ENCODE peak calls at places on chromosomes 3 and 15, in four cellular contexts. K is activated CD8-positive, alpha-beta memory T cell treated with anti-CD3 and anti-CD28 coated beads for 24 hours; A is A549; N is GM12865. W is an unnamed sample.

GRCh38 chr3:11591401-11592266 is 52.1 kb downstream of the VGLL4 start:
- DNase-seq in K (no peak), A (no peak), N (no peak), W (peak)

GRCh38 chr15:26807517-26808427 is 34.9 kb upstream of the GABRB3 start:
- DNase-seq in K (no peak), A (no peak), N (no peak), W (no peak)

GRCh38 chr15:58043192-58043903 is 22.2 kb downstream of the ALDH1A2 start:
- DNase-seq in K (peak), A (peak), N (peak), W (peak)

GRCh38 chr15:65285291-65286068 is 1.2 kb downstream of the PARP16 start:
- DNase-seq in K (no peak), A (no peak), N (no peak), W (no peak)

GRCh38 chr3:153881201-153881600 is 240.0 kb upstream of the ARHGEF26 start:
- DNase-seq in K (no peak), A (peak), N (no peak), W (no peak)

GRCh38 chr3:129749692-129750091 is 143.2 kb upstream of the PLXND1 start:
- DNase-seq in K (no peak), A (no peak), N (peak), W (no peak)

GRCh38 chr3:52123106-52123708 is 31.0 kb downstream of the POC1A start:
- DNase-seq in K (peak), A (peak), N (peak), W (peak)

GRCh38 chr3:10242182-10243065 is 5.8 kb upstream of the TATDN2 start:
- DNase-seq in K (peak), A (no peak), N (peak), W (no peak)

GRCh38 chr15:34436956-34437442 is 609 bp downstream of the GOLGA8A start:
- DNase-seq in K (peak), A (no peak), N (peak), W (peak)

GRCh38 chr3:160003520-160004128 is 15.0 kb downstream of the IL12A start:
- DNase-seq in K (peak), A (peak), N (peak), W (peak)

GRCh38 chr3:12234906-12235305 is 54.0 kb upstream of the PPARG start:
- DNase-seq in K (no peak), A (no peak), N (no peak), W (no peak)

GRCh38 chr15:54097019-54097418 is 118.8 kb downstream of the UNC13C start:
- DNase-seq in K (no peak), A (no peak), N (no peak), W (no peak)

W was measured in pons.